ENCODE peak calls at places on chromosomes 12 and 14, in eight cellular contexts. F is stomach, O is Peyer's patch, D is right atrium auricular region, I is HL-60, H is kidney epithelial cell, T is K562, A is neuronal stem cell. E is an unnamed sample.

GRCh38 chr12:61821381-61821780 is 438.8 kb upstream of the USP15 start:
- DNase-seq in F (no peak), O (no peak), D (no peak), I (no peak), H (no peak), T (no peak), A (no peak), E (no peak)

GRCh38 chr14:36295642-36296627 is 24.5 kb downstream of the MBIP start:
- DNase-seq in F (no peak), O (no peak), D (no peak), I (no peak), H (no peak), T (no peak), A (no peak), E (no peak)

GRCh38 chr12:51322452-51322851 is 1.5 kb downstream of the BIN2 start:
- DNase-seq in F (no peak), O (no peak), D (no peak), I (no peak), H (no peak), T (no peak), A (no peak), E (no peak)

GRCh38 chr12:52398176-52398575 is 8.0 kb downstream of the KRT82 start:
- DNase-seq in F (no peak), O (no peak), D (no peak), I (no peak), H (no peak), T (peak; percentile 62), A (no peak), E (no peak)

GRCh38 chr12:119182701-119183493 is 4.2 kb downstream of the HSPB8 start:
- DNase-seq in F (no peak), O (no peak), D (no peak), I (no peak), H (peak; percentile 85), T (no peak), A (no peak), E (no peak)

GRCh38 chr12:18895946-18896345 is 158.0 kb downstream of the CAPZA3 start:
- DNase-seq in F (no peak), O (no peak), D (no peak), I (no peak), H (no peak), T (peak; percentile 9), A (peak; percentile 23), E (no peak)

GRCh38 chr14:50402965-50403364 is 6.3 kb upstream of the CDKL1 start:
- DNase-seq in F (no peak), O (no peak), D (no peak), I (no peak), H (no peak), T (no peak), A (no peak), E (no peak)

GRCh38 chr12:51678086-51678724 is 87.2 kb downstream of the SCN8A start:
- DNase-seq in F (peak; percentile 34), O (no peak), D (no peak), I (peak; percentile 3), H (peak; percentile 25), T (peak; percentile 52), A (no peak), E (peak; percentile 69)

GRCh38 chr14:61338457-61338856 is 17.1 kb downstream of the PRKCH start:
- DNase-seq in F (no peak), O (no peak), D (no peak), I (no peak), H (no peak), T (no peak), A (no peak), E (no peak)
- H3K4me3 ChIP-seq in F (no peak overlapping the region), O (no peak overlapping the region), D (no peak overlapping the region), I (no peak overlapping the region), H (no peak overlapping the region), T (no peak overlapping the region), A (no peak overlapping the region), E (no peak overlapping the region)

DNA sequence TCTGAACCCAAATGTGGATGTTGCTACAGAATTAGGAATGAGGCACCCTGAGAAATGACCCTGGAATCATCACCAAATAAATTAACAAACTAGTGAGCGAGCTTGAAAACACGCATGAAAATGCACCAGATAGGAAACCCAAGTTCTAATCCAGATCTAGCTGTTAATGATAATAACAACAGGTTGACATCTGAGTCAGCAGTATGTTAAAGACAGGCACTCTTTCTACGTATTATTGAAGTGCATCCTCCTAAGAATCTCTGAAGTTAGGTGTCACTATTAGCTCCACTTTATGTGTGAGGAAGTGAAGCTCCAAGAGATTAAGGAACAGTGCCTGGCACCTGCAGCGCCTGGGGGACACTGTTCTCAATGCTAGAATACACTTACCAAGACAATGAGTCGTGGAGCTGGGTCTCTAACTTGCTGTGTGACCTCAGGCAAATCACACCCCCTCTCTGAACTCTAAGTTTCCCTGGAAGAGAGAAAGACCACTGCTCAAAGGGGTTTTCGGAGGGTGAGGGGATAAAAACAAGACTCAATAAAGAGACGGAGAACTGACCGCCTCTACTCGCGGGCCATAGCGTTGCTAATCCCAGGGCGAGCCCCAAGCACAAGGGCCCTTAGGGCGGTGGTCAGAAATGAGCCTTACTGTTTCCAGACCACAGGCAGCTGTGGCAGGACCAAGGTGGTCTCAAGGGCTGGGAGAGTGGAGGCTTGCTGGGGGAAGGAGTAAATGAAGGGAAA is 2.1 kb downstream of the SLC6A12 start:
- DNase-seq in F (no peak), O (no peak), D (no peak), I (no peak), H (no peak), T (no peak), A (no peak), E (no peak)
- H3K4me3 ChIP-seq in F (no peak overlapping the region), O (no peak overlapping the region), D (no peak overlapping the region), I (no peak overlapping the region), H (no peak overlapping the region), T (no peak overlapping the region), A (no peak overlapping the region), E (no peak overlapping the region)

GRCh38 chr12:132924356-132924755 is 31.8 kb downstream of the ZNF605 start:
- DNase-seq in F (no peak), O (no peak), D (no peak), I (no peak), H (no peak), T (no peak), A (no peak), E (no peak)

GRCh38 chr12:132921685-132922084 is 34.3 kb upstream of the CHFR start:
- DNase-seq in F (no peak), O (no peak), D (no peak), I (no peak), H (no peak), T (peak; percentile 36), A (no peak), E (no peak)

GRCh38 chr12:132923356-132923909 is 32.7 kb downstream of the ZNF605 start:
- DNase-seq in F (no peak), O (no peak), D (no peak), I (no peak), H (no peak), T (no peak), A (no peak), E (no peak)

GRCh38 chr12:132922676-132923075 is 33.4 kb downstream of the ZNF605 start:
- DNase-seq in F (no peak), O (no peak), D (no peak), I (no peak), H (no peak), T (no peak), A (no peak), E (no peak)

DNA sequence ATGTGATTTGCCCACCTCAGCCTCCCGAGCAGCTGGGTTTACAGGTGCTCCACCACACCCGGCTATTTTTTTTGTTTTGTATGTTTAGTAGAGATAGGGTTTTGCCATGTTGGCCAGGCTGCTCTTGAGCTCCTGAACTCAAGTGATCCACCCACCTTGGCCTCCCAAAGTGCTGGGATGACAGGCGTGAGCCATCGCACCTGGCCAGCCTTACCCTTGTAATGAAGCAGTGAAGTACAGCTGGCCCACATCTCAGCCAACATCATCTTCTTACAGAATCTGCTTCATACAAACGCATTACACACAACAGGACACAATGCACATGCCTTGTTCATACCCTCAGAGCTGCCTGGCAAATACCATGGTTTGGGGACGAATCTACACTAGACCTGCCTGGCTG is 31.3 kb upstream of the CHFR start:
- DNase-seq in F (no peak), O (no peak), D (no peak), I (no peak), H (no peak), T (no peak), A (no peak), E (peak; percentile 35)
- H3K4me3 ChIP-seq in F (no peak overlapping the region), O (no peak overlapping the region), D (no peak overlapping the region), I (no peak overlapping the region), H (no peak overlapping the region), T (no peak overlapping the region), A (no peak overlapping the region), E (no peak overlapping the region)

DNA sequence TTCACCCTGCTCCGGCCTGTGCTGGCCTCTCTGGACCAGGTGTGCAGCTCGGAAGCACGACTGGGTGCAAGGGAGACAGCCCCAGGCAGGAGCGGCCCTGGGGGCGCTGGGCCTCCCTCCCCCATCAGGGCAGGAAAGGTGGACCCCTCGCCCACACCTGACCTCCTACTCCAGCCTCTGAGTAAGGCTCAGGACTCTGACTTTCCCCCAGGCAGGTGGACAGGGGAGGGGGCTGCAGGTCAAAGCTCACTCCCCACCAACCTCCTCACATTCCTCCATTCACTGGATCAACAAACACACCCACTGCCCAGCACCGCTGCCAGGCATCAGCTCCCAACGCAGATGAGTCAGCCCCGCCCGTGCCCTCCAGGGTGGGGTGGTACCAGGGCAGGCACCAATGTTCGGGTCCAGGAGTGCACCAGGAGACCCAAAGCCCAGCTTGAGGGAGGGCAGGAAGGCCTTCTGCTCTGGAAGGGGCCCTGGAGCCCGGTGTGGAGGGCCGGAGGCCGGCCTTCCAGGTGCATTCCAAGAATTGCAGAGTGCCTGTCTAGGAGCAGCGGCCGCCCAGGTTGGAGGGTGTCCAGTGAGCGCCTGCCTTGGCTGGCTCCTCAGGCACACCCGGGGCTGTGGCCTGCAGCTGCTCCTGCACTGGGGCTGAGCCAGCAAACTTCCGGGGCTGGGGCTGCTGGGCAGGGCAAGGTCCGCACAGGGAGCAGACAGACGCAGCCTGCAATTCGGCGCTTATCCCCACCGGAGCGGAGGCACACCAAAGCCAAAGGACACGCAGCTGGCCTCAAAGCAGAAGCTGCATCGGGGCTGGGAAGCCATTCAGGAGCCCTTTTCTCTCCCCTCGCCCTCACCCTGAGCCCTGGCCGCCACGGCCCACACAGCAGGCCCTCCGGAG is 1.6 kb upstream of the INF2 start:
- DNase-seq in F (peak; percentile 96), O (peak; percentile 96), D (peak; percentile 80), I (no peak), H (peak; percentile 44), T (no peak), A (no peak), E (peak; percentile 79)
- H3K4me3 ChIP-seq in F (peak overlapping the region; percentile 65), O (peak overlapping the region; percentile 100), D (peak overlapping the region; percentile 86), I (no peak overlapping the region), H (no peak overlapping the region), T (no peak overlapping the region), A (no peak overlapping the region), E (no peak overlapping the region)

GRCh38 chr12:122499991-122500684 is 594 bp downstream of the ZCCHC8 start:
- DNase-seq in F (peak; percentile 54), O (peak; percentile 81), D (peak; percentile 70), I (no peak), H (peak; percentile 19), T (peak; percentile 50), A (peak; percentile 21), E (peak; percentile 69)
- H3K4me3 ChIP-seq in F (peak overlapping the region; percentile 64), O (peak overlapping the region; percentile 91), D (peak overlapping the region; percentile 88), I (peak overlapping the region; percentile 80), H (peak overlapping the region; percentile 69), T (peak overlapping the region; percentile 94), A (peak overlapping the region; percentile 92), E (peak overlapping the region; percentile 48)